ENCODE peak calls at places on chromosomes 1 and 21, in seven cellular contexts. One of them, this sample, is unnamed.

GRCh38 chr1:225885336-225885735 is 3.2 kb upstream of the TMEM63A start:
- DNase-seq in NCI-H1092 treated with DMSO at 0.1 percent for 48 hours: no peak
- DNase-seq in NCI-H2081: no peak
- DNase-seq in neural crest cell: no peak
- DNase-seq in hepatocyte: no peak
- DNase-seq in GM03348: no peak
- DNase-seq in Caki2: no peak
- DNase-seq in this sample: no peak

GRCh38 chr1:174828264-174828663 is 171.5 kb upstream of the CACYBP start:
- DNase-seq in Caki2: no peak
- DNase-seq in hepatocyte: no peak
- DNase-seq in neural crest cell: no peak
- DNase-seq in NCI-H2081: no peak
- DNase-seq in GM03348: no peak
- DNase-seq in NCI-H1092 treated with DMSO at 0.1 percent for 48 hours: no peak
- DNase-seq in this sample: no peak

GRCh38 chr1:66981679-66982078 is 56.9 kb downstream of the MIER1 start:
- DNase-seq in hepatocyte: no peak
- DNase-seq in neural crest cell: no peak
- DNase-seq in GM03348: peak; percentile 11
- DNase-seq in NCI-H2081: no peak
- DNase-seq in NCI-H1092 treated with DMSO at 0.1 percent for 48 hours: no peak
- DNase-seq in Caki2: peak; percentile 26
- DNase-seq in this sample: no peak

GRCh38 chr1:193190096-193190744 is 3.8 kb upstream of the B3GALT2 start:
- DNase-seq in neural crest cell: no peak
- DNase-seq in Caki2: no peak
- DNase-seq in hepatocyte: peak; percentile 19
- DNase-seq in NCI-H1092 treated with DMSO at 0.1 percent for 48 hours: no peak
- DNase-seq in NCI-H2081: peak; percentile 29
- DNase-seq in GM03348: peak; percentile 37
- DNase-seq in this sample: no peak

GRCh38 chr1:27339213-27339612 is 2.6 kb upstream of the SYTL1 start:
- DNase-seq in NCI-H2081: no peak
- DNase-seq in NCI-H1092 treated with DMSO at 0.1 percent for 48 hours: no peak
- DNase-seq in Caki2: no peak
- DNase-seq in neural crest cell: no peak
- DNase-seq in GM03348: no peak
- DNase-seq in hepatocyte: no peak
- DNase-seq in this sample: no peak

GRCh38 chr1:110872745-110873435 is at the start of gene CD53:
- DNase-seq in NCI-H2081: no peak
- DNase-seq in Caki2: no peak
- DNase-seq in GM03348: no peak
- DNase-seq in neural crest cell: no peak
- DNase-seq in NCI-H1092 treated with DMSO at 0.1 percent for 48 hours: no peak
- DNase-seq in hepatocyte: no peak
- DNase-seq in this sample: peak; percentile 36

GRCh38 chr1:210293191-210293607 is 35.5 kb upstream of the HHAT start:
- DNase-seq in Caki2: no peak
- DNase-seq in hepatocyte: peak; percentile 42
- DNase-seq in NCI-H2081: no peak
- DNase-seq in GM03348: peak; percentile 86
- DNase-seq in neural crest cell: no peak
- DNase-seq in NCI-H1092 treated with DMSO at 0.1 percent for 48 hours: no peak
- DNase-seq in this sample: no peak

GRCh38 chr1:51488372-51489050 is 30.6 kb downstream of the EPS15 start:
- DNase-seq in neural crest cell: no peak
- DNase-seq in GM03348: no peak
- DNase-seq in NCI-H1092 treated with DMSO at 0.1 percent for 48 hours: no peak
- DNase-seq in hepatocyte: no peak
- DNase-seq in Caki2: no peak
- DNase-seq in NCI-H2081: no peak
- DNase-seq in this sample: no peak

GRCh38 chr1:172600615-172601014 is 58.3 kb upstream of the FASLG start:
- DNase-seq in hepatocyte: no peak
- DNase-seq in NCI-H2081: no peak
- DNase-seq in GM03348: no peak
- DNase-seq in neural crest cell: no peak
- DNase-seq in Caki2: no peak
- DNase-seq in NCI-H1092 treated with DMSO at 0.1 percent for 48 hours: no peak
- DNase-seq in this sample: no peak

GRCh38 chr1:153945131-153945794 is 1.3 kb downstream of the DENND4B start:
- DNase-seq in Caki2: no peak
- DNase-seq in NCI-H1092 treated with DMSO at 0.1 percent for 48 hours: no peak
- DNase-seq in NCI-H2081: peak; percentile 56
- DNase-seq in hepatocyte: peak; percentile 39
- DNase-seq in GM03348: peak; percentile 27
- DNase-seq in neural crest cell: no peak
- DNase-seq in this sample: peak; percentile 69

GRCh38 chr1:115507256-115507589 is 134.5 kb upstream of the VANGL1 start:
- DNase-seq in neural crest cell: peak; percentile 6
- DNase-seq in NCI-H1092 treated with DMSO at 0.1 percent for 48 hours: peak; percentile 40
- DNase-seq in NCI-H2081: peak; percentile 6
- DNase-seq in GM03348: peak; percentile 66
- DNase-seq in Caki2: peak; percentile 30
- DNase-seq in hepatocyte: peak; percentile 46
- DNase-seq in this sample: no peak

GRCh38 chr21:25370311-25370744 is 237.0 kb downstream of the MRPL39 start:
- DNase-seq in hepatocyte: peak; percentile 31
- DNase-seq in NCI-H1092 treated with DMSO at 0.1 percent for 48 hours: no peak
- DNase-seq in neural crest cell: no peak
- DNase-seq in GM03348: peak; percentile 86
- DNase-seq in Caki2: peak; percentile 75
- DNase-seq in NCI-H2081: no peak
- DNase-seq in this sample: no peak

GRCh38 chr1:150999051-150999674 is 7.5 kb downstream of the MINDY1 start:
- DNase-seq in Caki2: no peak
- DNase-seq in neural crest cell: no peak
- DNase-seq in GM03348: no peak
- DNase-seq in NCI-H1092 treated with DMSO at 0.1 percent for 48 hours: no peak
- DNase-seq in NCI-H2081: no peak
- DNase-seq in hepatocyte: no peak
- DNase-seq in this sample: no peak

GRCh38 chr1:150686275-150686674 is 10.7 kb downstream of the GOLPH3L start:
- DNase-seq in NCI-H1092 treated with DMSO at 0.1 percent for 48 hours: no peak
- DNase-seq in NCI-H2081: no peak
- DNase-seq in neural crest cell: no peak
- DNase-seq in Caki2: no peak
- DNase-seq in GM03348: no peak
- DNase-seq in hepatocyte: no peak
- DNase-seq in this sample: no peak

GRCh38 chr1:218380125-218380977 is 35.2 kb downstream of the TGFB2 start:
- DNase-seq in Caki2: peak; percentile 90
- DNase-seq in NCI-H1092 treated with DMSO at 0.1 percent for 48 hours: no peak
- DNase-seq in neural crest cell: no peak
- DNase-seq in GM03348: peak; percentile 75
- DNase-seq in NCI-H2081: no peak
- DNase-seq in hepatocyte: peak; percentile 47
- DNase-seq in this sample: no peak

GRCh38 chr1:40838980-40839942 is 22.9 kb downstream of the CITED4 start:
- DNase-seq in Caki2: no peak
- DNase-seq in GM03348: no peak
- DNase-seq in neural crest cell: no peak
- DNase-seq in NCI-H1092 treated with DMSO at 0.1 percent for 48 hours: no peak
- DNase-seq in hepatocyte: no peak
- DNase-seq in NCI-H2081: no peak
- DNase-seq in this sample: no peak

GRCh38 chr1:40861227-40862003 is 748 bp downstream of the CITED4 start:
- DNase-seq in Caki2: no peak
- DNase-seq in NCI-H2081: no peak
- DNase-seq in GM03348: peak; percentile 51
- DNase-seq in NCI-H1092 treated with DMSO at 0.1 percent for 48 hours: peak; percentile 15
- DNase-seq in hepatocyte: peak; percentile 81
- DNase-seq in neural crest cell: no peak
- DNase-seq in this sample: no peak

GRCh38 chr1:241808265-241808664 is 39.7 kb upstream of the EXO1 start:
- DNase-seq in hepatocyte: peak; percentile 6
- DNase-seq in NCI-H1092 treated with DMSO at 0.1 percent for 48 hours: no peak
- DNase-seq in GM03348: no peak
- DNase-seq in neural crest cell: no peak
- DNase-seq in NCI-H2081: no peak
- DNase-seq in Caki2: no peak
- DNase-seq in this sample: no peak

GRCh38 chr21:33011462-33011861 is 14.3 kb upstream of the OLIG2 start:
- DNase-seq in hepatocyte: peak; percentile 48
- DNase-seq in Caki2: peak; percentile 91
- DNase-seq in NCI-H2081: no peak
- DNase-seq in NCI-H1092 treated with DMSO at 0.1 percent for 48 hours: no peak
- DNase-seq in neural crest cell: no peak
- DNase-seq in GM03348: peak; percentile 68
- DNase-seq in this sample: no peak

GRCh38 chr21:43818685-43819084 is 29.3 kb downstream of the RRP1 start:
- DNase-seq in NCI-H1092 treated with DMSO at 0.1 percent for 48 hours: no peak
- DNase-seq in Caki2: no peak
- DNase-seq in GM03348: no peak
- DNase-seq in hepatocyte: no peak
- DNase-seq in NCI-H2081: no peak
- DNase-seq in neural crest cell: no peak
- DNase-seq in this sample: no peak

GRCh38 chr1:151713874-151714273 is 2.7 kb downstream of the CELF3 start:
- DNase-seq in NCI-H1092 treated with DMSO at 0.1 percent for 48 hours: no peak
- DNase-seq in Caki2: no peak
- DNase-seq in neural crest cell: no peak
- DNase-seq in GM03348: no peak
- DNase-seq in NCI-H2081: no peak
- DNase-seq in hepatocyte: no peak
- DNase-seq in this sample: no peak

GRCh38 chr1:226063362-226064167 is 1.0 kb downstream of the H3-3A start:
- DNase-seq in NCI-H2081: peak; percentile 60
- DNase-seq in GM03348: peak; percentile 26
- DNase-seq in NCI-H1092 treated with DMSO at 0.1 percent for 48 hours: peak; percentile 79
- DNase-seq in neural crest cell: peak; percentile 37
- DNase-seq in hepatocyte: peak; percentile 57
- DNase-seq in Caki2: peak; percentile 59
- DNase-seq in this sample: peak; percentile 70

GRCh38 chr1:27979151-27979858 is 19.5 kb downstream of the XKR8 start:
- DNase-seq in NCI-H1092 treated with DMSO at 0.1 percent for 48 hours: peak; percentile 21
- DNase-seq in GM03348: peak; percentile 65
- DNase-seq in Caki2: peak; percentile 41
- DNase-seq in hepatocyte: peak; percentile 74
- DNase-seq in neural crest cell: no peak
- DNase-seq in NCI-H2081: no peak
- DNase-seq in this sample: no peak

GRCh38 chr1:161153682-161154337 is at the start of gene UFC1:
- DNase-seq in NCI-H2081: peak; percentile 95
- DNase-seq in GM03348: peak; percentile 85
- DNase-seq in neural crest cell: peak; percentile 68
- DNase-seq in NCI-H1092 treated with DMSO at 0.1 percent for 48 hours: peak; percentile 94
- DNase-seq in hepatocyte: peak; percentile 88
- DNase-seq in Caki2: peak; percentile 88
- DNase-seq in this sample: peak; percentile 88